ENCODE peak calls at places on chromosomes 16 and 17, in five cellular contexts. One of them, this sample, is unnamed.

GRCh38 chr17:57108656-57109392 is 23.8 kb downstream of the AKAP1 start:
- DNase-seq in nephron progenitor cell: no peak
- DNase-seq in transverse colon: peak
- DNase-seq in HFFc6: no peak
- DNase-seq in thoracic aorta: peak
- DNase-seq in this sample: no peak

GRCh38 chr17:18040287-18040858 is 1.2 kb downstream of the GID4 start:
- DNase-seq in nephron progenitor cell: no peak
- DNase-seq in transverse colon: no peak
- DNase-seq in HFFc6: no peak
- DNase-seq in thoracic aorta: no peak
- DNase-seq in this sample: no peak

GRCh38 chr17:55641559-55642160 is 81.0 kb downstream of the TMEM100 start:
- DNase-seq in nephron progenitor cell: peak
- DNase-seq in transverse colon: peak
- DNase-seq in HFFc6: peak
- DNase-seq in thoracic aorta: no peak
- DNase-seq in this sample: peak

GRCh38 chr16:1816396-1817275 is 10.0 kb downstream of the HAGH start:
- DNase-seq in nephron progenitor cell: no peak
- DNase-seq in transverse colon: no peak
- DNase-seq in HFFc6: no peak
- DNase-seq in thoracic aorta: no peak
- DNase-seq in this sample: no peak

GRCh38 chr17:1651559-1651844 is 1.8 kb upstream of the RILP start:
- DNase-seq in nephron progenitor cell: no peak
- DNase-seq in transverse colon: no peak
- DNase-seq in HFFc6: no peak
- DNase-seq in thoracic aorta: no peak
- DNase-seq in this sample: no peak

GRCh38 chr17:59527325-59527917 is 38.0 kb upstream of the DHX40 start:
- DNase-seq in nephron progenitor cell: no peak
- DNase-seq in transverse colon: no peak
- DNase-seq in HFFc6: no peak
- DNase-seq in thoracic aorta: no peak
- DNase-seq in this sample: no peak

GRCh38 chr17:79114455-79115301 is 40.1 kb downstream of the ENGASE start:
- DNase-seq in nephron progenitor cell: no peak
- DNase-seq in transverse colon: peak
- DNase-seq in HFFc6: no peak
- DNase-seq in thoracic aorta: no peak
- DNase-seq in this sample: no peak

GRCh38 chr16:16992986-16993783 is 477.6 kb downstream of the XYLT1 start:
- DNase-seq in nephron progenitor cell: peak
- DNase-seq in transverse colon: no peak
- DNase-seq in HFFc6: no peak
- DNase-seq in thoracic aorta: no peak
- DNase-seq in this sample: no peak

GRCh38 chr17:8125947-8126305 is 2.0 kb upstream of the HES7 start:
- DNase-seq in nephron progenitor cell: peak
- DNase-seq in transverse colon: no peak
- DNase-seq in HFFc6: no peak
- DNase-seq in thoracic aorta: no peak
- DNase-seq in this sample: no peak

GRCh38 chr17:11608396-11608795 is 10.1 kb downstream of the DNAH9 start:
- DNase-seq in nephron progenitor cell: no peak
- DNase-seq in transverse colon: peak
- DNase-seq in HFFc6: no peak
- DNase-seq in thoracic aorta: no peak
- DNase-seq in this sample: no peak

GRCh38 chr16:53123753-53124152 is 69.0 kb downstream of the CHD9 start:
- DNase-seq in nephron progenitor cell: no peak
- DNase-seq in transverse colon: no peak
- DNase-seq in HFFc6: peak
- DNase-seq in thoracic aorta: no peak
- DNase-seq in this sample: no peak

GRCh38 chr17:17669081-17669850 is 12.0 kb upstream of the RAI1 start:
- DNase-seq in nephron progenitor cell: no peak
- DNase-seq in transverse colon: no peak
- DNase-seq in HFFc6: no peak
- DNase-seq in thoracic aorta: no peak
- DNase-seq in this sample: no peak

GRCh38 chr16:86428729-86429472 is 81.4 kb upstream of the FOXF1 start:
- DNase-seq in nephron progenitor cell: no peak
- DNase-seq in transverse colon: no peak
- DNase-seq in HFFc6: no peak
- DNase-seq in thoracic aorta: no peak
- DNase-seq in this sample: no peak

GRCh38 chr16:66754819-66755218 is 3.4 kb upstream of the DYNC1LI2 start:
- DNase-seq in nephron progenitor cell: no peak
- DNase-seq in transverse colon: no peak
- DNase-seq in HFFc6: no peak
- DNase-seq in thoracic aorta: no peak
- DNase-seq in this sample: no peak

GRCh38 chr17:71423871-71424546 is 696.8 kb upstream of the SOX9 start:
- DNase-seq in nephron progenitor cell: no peak
- DNase-seq in transverse colon: no peak
- DNase-seq in HFFc6: peak
- DNase-seq in thoracic aorta: no peak
- DNase-seq in this sample: no peak

GRCh38 chr17:73455050-73455687 is 143.4 kb upstream of the CDC42EP4 start:
- DNase-seq in nephron progenitor cell: no peak
- DNase-seq in transverse colon: peak
- DNase-seq in HFFc6: no peak
- DNase-seq in thoracic aorta: peak
- DNase-seq in this sample: no peak

GRCh38 chr16:87127766-87128147 is 189.4 kb downstream of the C16orf95 start:
- DNase-seq in nephron progenitor cell: no peak
- DNase-seq in transverse colon: no peak
- DNase-seq in HFFc6: no peak
- DNase-seq in thoracic aorta: no peak
- DNase-seq in this sample: no peak

GRCh38 chr17:7842950-7843535 is 9.0 kb downstream of the KDM6B start:
- DNase-seq in nephron progenitor cell: no peak
- DNase-seq in transverse colon: peak
- DNase-seq in HFFc6: peak
- DNase-seq in thoracic aorta: no peak
- DNase-seq in this sample: no peak

GRCh38 chr16:12089492-12090161 is 113.1 kb downstream of the SNX29 start:
- DNase-seq in nephron progenitor cell: peak
- DNase-seq in transverse colon: peak
- DNase-seq in HFFc6: no peak
- DNase-seq in thoracic aorta: peak
- DNase-seq in this sample: no peak

GRCh38 chr16:67236551-67237395 is 9.8 kb downstream of the TMEM208 start:
- DNase-seq in nephron progenitor cell: peak
- DNase-seq in transverse colon: peak
- DNase-seq in HFFc6: peak
- DNase-seq in thoracic aorta: no peak
- DNase-seq in this sample: no peak

GRCh38 chr17:19713462-19713861 is 2.9 kb downstream of the SLC47A2 start:
- DNase-seq in nephron progenitor cell: no peak
- DNase-seq in transverse colon: no peak
- DNase-seq in HFFc6: no peak
- DNase-seq in thoracic aorta: no peak
- DNase-seq in this sample: no peak

GRCh38 chr16:46962629-46963028 is 10.8 kb downstream of the DNAJA2 start:
- DNase-seq in nephron progenitor cell: no peak
- DNase-seq in transverse colon: no peak
- DNase-seq in HFFc6: no peak
- DNase-seq in thoracic aorta: no peak
- DNase-seq in this sample: no peak

GRCh38 chr16:85195884-85196816 is 83.9 kb upstream of the CIBAR2 start:
- DNase-seq in nephron progenitor cell: no peak
- DNase-seq in transverse colon: peak
- DNase-seq in HFFc6: no peak
- DNase-seq in thoracic aorta: no peak
- DNase-seq in this sample: no peak

GRCh38 chr17:53061446-53061845 is 761.3 kb upstream of the KIF2B start:
- DNase-seq in nephron progenitor cell: no peak
- DNase-seq in transverse colon: no peak
- DNase-seq in HFFc6: no peak
- DNase-seq in thoracic aorta: no peak
- DNase-seq in this sample: no peak

GRCh38 chr16:4972938-4973587 is 14.9 kb downstream of the SEC14L5 start:
- DNase-seq in nephron progenitor cell: peak
- DNase-seq in transverse colon: no peak
- DNase-seq in HFFc6: no peak
- DNase-seq in thoracic aorta: no peak
- DNase-seq in this sample: no peak

GRCh38 chr17:10875984-10876555 is 38.2 kb upstream of the PIRT start:
- DNase-seq in nephron progenitor cell: peak
- DNase-seq in transverse colon: peak
- DNase-seq in HFFc6: peak
- DNase-seq in thoracic aorta: no peak
- DNase-seq in this sample: no peak

GRCh38 chr17:8173871-8174322 is 2.3 kb downstream of the TMEM107 start:
- DNase-seq in nephron progenitor cell: no peak
- DNase-seq in transverse colon: peak
- DNase-seq in HFFc6: no peak
- DNase-seq in thoracic aorta: no peak
- DNase-seq in this sample: no peak

GRCh38 chr17:48002920-48003685 is 32.2 kb downstream of the CDK5RAP3 start:
- DNase-seq in nephron progenitor cell: peak
- DNase-seq in transverse colon: no peak
- DNase-seq in HFFc6: no peak
- DNase-seq in thoracic aorta: no peak
- DNase-seq in this sample: no peak

GRCh38 chr17:17645961-17646360 is 35.3 kb upstream of the RAI1 start:
- DNase-seq in nephron progenitor cell: no peak
- DNase-seq in transverse colon: no peak
- DNase-seq in HFFc6: no peak
- DNase-seq in thoracic aorta: no peak
- DNase-seq in this sample: no peak

GRCh38 chr16:53913082-53913870 is 209.3 kb downstream of the FTO start:
- DNase-seq in nephron progenitor cell: no peak
- DNase-seq in transverse colon: peak
- DNase-seq in HFFc6: peak
- DNase-seq in thoracic aorta: no peak
- DNase-seq in this sample: peak

GRCh38 chr16:59698341-59698979 is 964.3 kb upstream of the GOT2 start:
- DNase-seq in nephron progenitor cell: no peak
- DNase-seq in transverse colon: no peak
- DNase-seq in HFFc6: no peak
- DNase-seq in thoracic aorta: no peak
- DNase-seq in this sample: no peak

GRCh38 chr16:48206594-48207242 is 37.4 kb upstream of the LONP2 start:
- DNase-seq in nephron progenitor cell: no peak
- DNase-seq in transverse colon: no peak
- DNase-seq in HFFc6: no peak
- DNase-seq in thoracic aorta: no peak
- DNase-seq in this sample: no peak

DNA sequence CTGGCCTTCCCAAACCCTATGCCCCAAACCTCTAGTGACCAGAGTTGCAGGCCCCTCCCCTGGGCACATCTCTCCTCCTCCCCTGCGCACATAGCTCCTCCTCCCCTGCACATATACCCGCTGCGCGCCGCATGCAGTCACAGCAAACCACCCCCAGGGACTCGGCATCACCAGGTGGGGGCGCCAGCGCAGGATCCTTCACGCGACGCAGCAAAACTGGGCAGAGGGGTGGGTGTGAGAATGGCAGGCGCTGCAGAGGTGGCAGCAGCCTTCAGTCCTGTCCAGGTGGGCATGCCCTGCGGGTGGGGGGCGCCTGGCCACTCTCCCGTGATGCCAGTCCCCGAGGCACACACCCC is 5.6 kb downstream of the CORO6 start:
- DNase-seq in nephron progenitor cell: peak
- DNase-seq in transverse colon: peak
- DNase-seq in HFFc6: peak
- DNase-seq in thoracic aorta: no peak
- DNase-seq in this sample: no peak
- TF ChIP-seq CTCF in nephron progenitor cell: peak
- TF ChIP-seq CTCF in transverse colon: peak
- TF ChIP-seq CTCF in HFFc6: peak
- TF ChIP-seq CTCF in thoracic aorta: peak
- TF ChIP-seq CTCF in this sample: peak

DNA sequence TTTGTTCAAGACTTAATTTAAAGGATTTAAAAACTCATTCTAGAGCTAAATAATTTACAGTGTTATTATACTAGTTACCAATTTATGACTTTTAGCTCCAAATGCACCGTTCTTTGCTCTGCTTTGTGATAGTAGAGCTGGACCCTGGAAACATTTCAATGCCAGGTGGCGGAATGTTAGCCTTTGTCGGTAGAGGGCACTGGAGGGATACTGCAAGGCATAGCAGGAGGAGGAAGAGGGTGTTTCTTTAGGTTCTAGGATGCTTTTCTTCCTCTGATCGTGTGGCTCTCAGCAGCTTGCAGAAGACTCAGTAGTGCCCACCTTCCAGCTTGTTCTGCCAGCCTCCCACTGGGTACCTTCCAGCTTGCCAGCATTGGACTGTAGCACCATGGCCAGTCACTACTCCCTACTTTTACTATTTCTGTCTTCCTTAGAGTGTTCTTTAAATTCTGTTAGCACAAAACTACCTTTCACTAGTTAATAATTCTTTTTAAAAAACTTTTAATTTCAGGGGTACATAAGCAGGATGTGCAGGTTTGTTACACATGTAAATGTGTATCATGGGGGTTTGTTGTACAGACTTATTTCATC is 325.3 kb downstream of the UTP18 start:
- DNase-seq in nephron progenitor cell: peak
- DNase-seq in transverse colon: peak
- DNase-seq in HFFc6: no peak
- DNase-seq in thoracic aorta: no peak
- DNase-seq in this sample: no peak
- TF ChIP-seq CTCF in nephron progenitor cell: peak
- TF ChIP-seq CTCF in transverse colon: no peak
- TF ChIP-seq CTCF in HFFc6: peak
- TF ChIP-seq CTCF in thoracic aorta: no peak
- TF ChIP-seq CTCF in this sample: no peak

GRCh38 chr17:34397265-34397664 is 34.2 kb upstream of the CCL1 start:
- DNase-seq in nephron progenitor cell: no peak
- DNase-seq in transverse colon: no peak
- DNase-seq in HFFc6: no peak
- DNase-seq in thoracic aorta: no peak
- DNase-seq in this sample: no peak
- TF ChIP-seq CTCF in nephron progenitor cell: no peak
- TF ChIP-seq CTCF in transverse colon: no peak
- TF ChIP-seq CTCF in HFFc6: no peak
- TF ChIP-seq CTCF in thoracic aorta: no peak
- TF ChIP-seq CTCF in this sample: no peak

GRCh38 chr17:49656247-49656646 is 21.6 kb downstream of the SPOP start:
- DNase-seq in nephron progenitor cell: no peak
- DNase-seq in transverse colon: no peak
- DNase-seq in HFFc6: no peak
- DNase-seq in thoracic aorta: no peak
- DNase-seq in this sample: no peak

GRCh38 chr17:49664706-49665211 is 13.1 kb downstream of the SPOP start:
- DNase-seq in nephron progenitor cell: no peak
- DNase-seq in transverse colon: no peak
- DNase-seq in HFFc6: no peak
- DNase-seq in thoracic aorta: no peak
- DNase-seq in this sample: no peak

DNA sequence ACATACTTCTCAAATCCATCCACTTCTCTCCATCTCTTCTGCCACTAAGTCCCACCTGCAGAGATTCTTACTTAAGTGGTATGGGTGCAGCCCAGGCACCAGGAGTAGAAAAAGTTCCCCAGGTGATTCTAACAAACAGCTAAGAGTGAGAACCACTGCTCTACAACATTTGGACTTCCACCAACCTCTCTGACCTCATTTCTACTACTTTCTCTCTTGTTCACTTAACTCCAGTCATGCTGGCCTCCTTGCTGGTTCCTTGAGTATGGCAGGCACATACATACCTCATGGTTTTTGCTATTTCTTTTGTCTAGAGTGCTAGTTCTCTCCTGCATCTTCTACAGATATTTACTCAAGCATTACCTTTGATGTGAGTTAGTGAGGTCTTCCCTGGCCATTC is 17.9 kb downstream of the SPOP start:
- DNase-seq in nephron progenitor cell: no peak
- DNase-seq in transverse colon: no peak
- DNase-seq in HFFc6: no peak
- DNase-seq in thoracic aorta: no peak
- DNase-seq in this sample: no peak
- TF ChIP-seq CTCF in nephron progenitor cell: no peak
- TF ChIP-seq CTCF in transverse colon: no peak
- TF ChIP-seq CTCF in HFFc6: no peak
- TF ChIP-seq CTCF in thoracic aorta: no peak
- TF ChIP-seq CTCF in this sample: no peak

This sample was measured in AG09319.